ENCODE peak calls at places on chromosomes 2 and 18, in four cellular contexts. P is HL-60, W is GM12878, L is K562. N is an unnamed sample.

GRCh38 chr2:34663314-34663713 is 1064.2 kb upstream of the FAM98A start:
- DNase-seq in P (no peak), W (no peak), L (no peak), N (no peak)

GRCh38 chr2:231299267-231299666 is 96.2 kb upstream of the B3GNT7 start:
- DNase-seq in L (no peak), W (peak), P (peak), N (no peak)

GRCh38 chr2:61707984-61708852 is 145.6 kb downstream of the FAM161A start:
- DNase-seq in L (no peak), P (no peak), W (peak), N (peak)

GRCh38 chr2:17752892-17753802 is 463 bp downstream of the SMC6 start:
- DNase-seq in W (no peak), P (peak), L (peak), N (peak)

GRCh38 chr2:120013569-120014223 is 819 bp downstream of the EPB41L5 start:
- DNase-seq in L (no peak), P (no peak), W (no peak), N (no peak)

GRCh38 chr2:151264157-151264835 is 2.6 kb upstream of the RBM43 start:
- DNase-seq in P (no peak), L (no peak), W (no peak), N (no peak)

GRCh38 chr2:30653847-30654246 is 153.4 kb downstream of the CAPN13 start:
- DNase-seq in L (no peak), P (no peak), W (no peak), N (no peak)

GRCh38 chr2:8505311-8505920 is 176.4 kb upstream of the ID2 start:
- DNase-seq in L (no peak), P (no peak), W (no peak), N (no peak)

GRCh38 chr2:13584020-13584419 is 867.3 kb downstream of the TRIB2 start:
- DNase-seq in W (no peak), L (no peak), P (no peak), N (no peak)

GRCh38 chr2:114400890-114401289 is 41.6 kb upstream of the DPP10 start:
- DNase-seq in P (peak), L (no peak), W (no peak), N (no peak)

GRCh38 chr18:66124394-66124793 is 373.6 kb downstream of the CDH7 start:
- DNase-seq in L (no peak), W (no peak), P (no peak), N (no peak)

GRCh38 chr2:152165306-152165705 is 10.3 kb downstream of the STAM2 start:
- DNase-seq in L (no peak), P (no peak), W (no peak), N (no peak)

GRCh38 chr2:15616850-15617777 is 25.4 kb downstream of the DDX1 start:
- DNase-seq in W (no peak), P (no peak), L (no peak), N (no peak)

GRCh38 chr2:202377308-202377736 is 1.2 kb downstream of the BMPR2 start:
- DNase-seq in L (peak), P (peak), W (no peak), N (no peak)

GRCh38 chr2:218033208-218033589 is 30.4 kb upstream of the TNS1 start:
- DNase-seq in L (no peak), P (no peak), W (no peak), N (no peak)

GRCh38 chr2:28164280-28164801 is 228.3 kb upstream of the FOSL2 start:
- DNase-seq in W (no peak), L (no peak), P (no peak), N (no peak)
- TF ChIP-seq SPI1 in W (no peak), L (no peak), P (no peak), N (no peak)

GRCh38 chr2:101205521-101205998 is 47.1 kb upstream of the CNOT11 start:
- DNase-seq in L (peak), W (no peak), P (peak), N (no peak)
- TF ChIP-seq SPI1 in L (no peak), W (no peak), P (no peak), N (no peak)

GRCh38 chr2:177265834-177266817 is 1.6 kb upstream of the NFE2L2 start:
- DNase-seq in L (peak), P (peak), W (no peak), N (no peak)

GRCh38 chr2:177264539-177265385 is at the start of gene NFE2L2:
- DNase-seq in P (peak), L (peak), W (peak), N (peak)

GRCh38 chr2:177264209-177264538 is 353 bp downstream of the NFE2L2 start:
- DNase-seq in W (no peak), L (peak), P (peak), N (no peak)

GRCh38 chr2:177263451-177264208 is 897 bp downstream of the NFE2L2 start:
- DNase-seq in L (peak), W (peak), P (peak), N (peak)

DNA sequence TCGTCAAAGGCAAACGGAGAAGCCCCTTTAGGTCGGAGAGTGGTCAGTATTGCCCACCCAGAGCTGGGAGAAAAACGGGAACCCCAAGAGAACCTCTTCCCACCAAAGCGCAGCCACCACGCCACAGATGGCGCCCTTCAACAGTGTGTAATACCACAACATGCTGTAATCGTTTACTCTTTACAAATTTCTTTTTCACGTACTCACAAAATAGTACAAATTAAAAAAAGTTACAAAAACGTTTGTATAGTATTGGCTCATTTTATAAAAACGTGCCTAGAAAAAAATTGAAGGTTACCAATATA is 811 bp upstream of the NFE2L2 start:
- DNase-seq in L (no peak), P (peak), W (no peak), N (no peak)
- TF ChIP-seq SPI1 in L (peak), P (peak), W (peak), N (peak)

GRCh38 chr2:153510996-153511395 is 32.4 kb upstream of the RPRM start:
- DNase-seq in W (no peak), P (no peak), L (no peak), N (no peak)
- TF ChIP-seq SPI1 in W (no peak), P (no peak), L (no peak), N (no peak)

GRCh38 chr2:187826023-187826422 is 271.8 kb upstream of the TFPI start:
- DNase-seq in W (no peak), P (no peak), L (no peak), N (no peak)
- TF ChIP-seq SPI1 in W (no peak), P (no peak), L (no peak), N (no peak)

GRCh38 chr2:225895126-225895525 is 495.6 kb downstream of the NYAP2 start:
- DNase-seq in P (no peak), W (no peak), L (no peak), N (no peak)

GRCh38 chr2:225891013-225891412 is 491.5 kb downstream of the NYAP2 start:
- DNase-seq in W (no peak), L (no peak), P (no peak), N (no peak)

GRCh38 chr2:225893151-225893550 is 493.6 kb downstream of the NYAP2 start:
- DNase-seq in W (no peak), P (no peak), L (no peak), N (no peak)

GRCh38 chr2:225894240-225894980 is 494.9 kb downstream of the NYAP2 start:
- DNase-seq in W (no peak), L (no peak), P (no peak), N (no peak)

GRCh38 chr2:225889452-225889851 is 489.9 kb downstream of the NYAP2 start:
- DNase-seq in L (peak), P (peak), W (no peak), N (peak)
- TF ChIP-seq SPI1 in L (no peak), P (no peak), W (no peak), N (no peak)

GRCh38 chr2:214069254-214069653 is 341.6 kb upstream of the VWC2L start:
- DNase-seq in W (no peak), P (no peak), L (no peak), N (no peak)
- TF ChIP-seq SPI1 in W (no peak), P (no peak), L (no peak), N (no peak)

DNA sequence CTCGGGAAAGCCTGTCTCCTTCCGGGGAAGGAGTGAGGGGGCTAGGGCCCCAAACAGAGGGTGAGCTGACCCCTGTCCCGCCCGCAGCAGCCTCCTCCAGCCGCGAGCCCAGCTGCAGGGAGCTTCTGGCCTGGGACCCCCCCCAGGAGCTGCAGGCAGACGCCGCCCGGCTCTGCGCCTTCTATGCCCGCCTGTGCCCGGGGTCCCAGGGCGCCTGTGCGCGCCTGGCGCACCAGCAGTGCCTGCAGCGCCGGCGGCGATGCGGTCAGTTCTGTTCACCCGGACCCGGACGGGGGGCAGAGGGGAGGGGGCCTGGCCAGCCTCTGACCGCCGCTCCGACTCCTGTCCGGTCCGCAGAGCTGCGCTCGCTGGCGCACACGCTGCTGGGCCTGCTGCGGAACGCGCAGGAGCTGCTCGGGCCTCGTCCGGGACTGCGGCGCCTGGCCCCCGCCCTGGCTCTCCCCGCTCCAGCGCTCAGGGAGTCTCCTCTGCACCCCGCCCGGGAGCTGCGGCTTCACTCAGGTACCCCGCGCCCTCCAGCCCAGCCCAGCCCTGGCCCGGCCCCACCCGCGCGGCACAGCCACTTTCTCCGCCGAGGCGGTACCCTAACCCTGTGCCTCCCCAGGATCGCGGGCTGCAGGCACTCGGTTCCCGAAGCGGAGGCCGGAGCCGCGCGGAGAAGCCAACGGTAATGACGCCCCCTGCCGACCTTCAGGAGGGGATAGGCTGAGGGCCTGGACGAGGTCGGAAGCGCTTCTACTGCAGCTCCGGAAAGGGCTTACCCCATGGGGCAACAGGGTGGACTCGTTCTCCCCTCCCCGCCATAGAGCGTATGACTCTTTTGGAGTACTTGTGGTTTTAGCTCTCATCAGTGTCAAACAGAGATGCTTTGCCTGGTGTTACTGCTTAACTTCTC is 2.0 kb upstream of the CHRND start:
- DNase-seq in W (no peak), L (peak), P (peak), N (peak)
- TF ChIP-seq SPI1 in W (no peak), L (no peak), P (no peak), N (no peak)

N was measured in GM12891.